ENCODE peak calls at places on chromosomes 12 and 14, in eight cellular contexts. T, A, H, C, S, J, G and I are unnamed samples. For H3K4me1 and H3K27me3, the result is how much of the 10 kb centered on the place peaks cover.

GRCh38 chr12:69151254-69151751 is 88.1 kb upstream of the CPSF6 start:
- DNase-seq in T (no peak), A (no peak), H (no peak), C (no peak), S (no peak), J (no peak), G (no peak), I (no peak)

GRCh38 chr12:132282950-132283771 is 46.2 kb downstream of the GALNT9 start:
- DNase-seq in T (no peak), A (no peak), H (no peak), C (no peak), S (no peak), J (peak), G (no peak), I (peak)

GRCh38 chr14:98960617-98961013 is 311.4 kb downstream of the BCL11B start:
- DNase-seq in T (peak), A (no peak), H (no peak), C (no peak), S (no peak), J (no peak), G (no peak), I (no peak)

GRCh38 chr12:50763637-50764115 is at the start of gene ATF1:
- DNase-seq in T (peak), A (peak), H (peak), C (peak), S (peak), J (peak), G (peak), I (peak)

GRCh38 chr14:34266344-34266743 is 195.7 kb downstream of the SPTSSA start:
- DNase-seq in T (no peak), A (no peak), H (no peak), C (no peak), S (no peak), J (no peak), G (no peak), I (no peak)

GRCh38 chr12:5592313-5592712 is 160.4 kb downstream of the NTF3 start:
- DNase-seq in T (no peak), A (no peak), H (no peak), C (peak), S (no peak), J (no peak), G (no peak), I (no peak)

GRCh38 chr12:50862316-50862715 is 19.6 kb downstream of the TMPRSS12 start:
- DNase-seq in T (no peak), A (no peak), H (no peak), C (peak), S (peak), J (no peak), G (peak), I (no peak)

GRCh38 chr12:40832668-40833067 is 140.4 kb downstream of the CNTN1 start:
- DNase-seq in T (no peak), A (no peak), H (no peak), C (no peak), S (no peak), J (no peak), G (no peak), I (no peak)

GRCh38 chr14:101508948-101509729 is 52.2 kb upstream of the DIO3 start:
- DNase-seq in T (peak), A (no peak), H (peak), C (no peak), S (no peak), J (no peak), G (no peak), I (no peak)

GRCh38 chr14:94123296-94123695 is 6.1 kb downstream of the IFI27L2 start:
- DNase-seq in T (peak), A (no peak), H (no peak), C (no peak), S (no peak), J (peak), G (no peak), I (no peak)

GRCh38 chr12:5557906-5558305 is 126.0 kb downstream of the NTF3 start:
- DNase-seq in T (no peak), A (no peak), H (no peak), C (no peak), S (no peak), J (no peak), G (no peak), I (no peak)

GRCh38 chr14:68703093-68703492 is 89.8 kb downstream of the ZFP36L1 start:
- DNase-seq in T (peak), A (no peak), H (no peak), C (peak), S (peak), J (no peak), G (peak), I (no peak)

GRCh38 chr14:24565766-24566165 is 10.3 kb downstream of the CTSG start:
- DNase-seq in T (no peak), A (no peak), H (no peak), C (no peak), S (no peak), J (no peak), G (no peak), I (no peak)

DNA sequence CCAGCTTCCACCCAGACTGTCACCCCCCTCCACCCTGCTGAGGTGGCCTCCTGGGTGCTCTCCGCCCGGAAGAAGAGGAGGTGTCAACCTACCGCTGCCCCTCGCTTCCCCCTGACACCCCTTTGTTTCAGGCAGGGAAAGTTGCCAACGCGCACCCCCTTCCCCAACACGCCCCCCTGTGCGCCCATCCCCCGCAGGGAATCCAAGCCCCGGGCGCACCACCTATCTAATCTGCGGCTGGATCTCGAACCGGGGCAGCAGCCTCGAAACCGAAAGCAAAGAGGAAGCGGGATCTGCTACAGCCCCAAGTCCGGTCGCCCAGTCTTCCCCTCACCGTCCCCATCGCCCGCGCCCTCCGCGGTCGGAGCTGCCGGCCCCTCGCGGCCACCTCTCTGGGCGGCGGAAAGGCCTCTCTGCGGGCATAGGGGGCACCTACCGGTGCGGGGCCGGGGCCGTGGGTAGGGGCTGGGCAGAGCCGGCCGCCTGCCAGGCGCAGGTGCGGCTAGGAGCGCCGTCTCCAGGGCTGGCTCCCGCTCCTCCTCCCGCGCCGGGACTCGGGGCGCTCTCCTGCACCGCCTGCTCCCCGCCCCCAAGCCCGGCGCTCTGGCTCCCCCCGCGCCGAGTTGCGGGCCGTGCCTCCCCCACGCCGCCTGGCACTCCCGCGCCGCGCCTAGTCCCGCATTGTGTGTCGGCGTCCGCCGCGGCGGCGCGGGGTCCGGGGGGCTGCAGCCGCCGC is 18.3 kb upstream of the PLEKHH1 start:
- DNase-seq in T (peak), A (peak), H (peak), C (peak), S (no peak), J (peak), G (no peak), I (no peak)
- H3K4me1 ChIP-seq in T (under half), A (under half), H (under half), C (under half), S (under half), J (under half), G (under half), I (under half)

GRCh38 chr12:54006700-54007220 is 2.0 kb upstream of the HOXC8 start:
- DNase-seq in T (no peak), A (no peak), H (no peak), C (no peak), S (no peak), J (no peak), G (no peak), I (no peak)

GRCh38 chr12:54004841-54005530 is 3.8 kb upstream of the HOXC8 start:
- DNase-seq in T (no peak), A (no peak), H (no peak), C (no peak), S (no peak), J (peak), G (no peak), I (no peak)

GRCh38 chr12:54005531-54005852 is 3.3 kb upstream of the HOXC8 start:
- DNase-seq in T (no peak), A (no peak), H (no peak), C (no peak), S (no peak), J (no peak), G (no peak), I (no peak)

GRCh38 chr12:54007538-54008259 is 1.1 kb upstream of the HOXC8 start:
- DNase-seq in T (no peak), A (no peak), H (no peak), C (peak), S (no peak), J (no peak), G (no peak), I (no peak)

DNA sequence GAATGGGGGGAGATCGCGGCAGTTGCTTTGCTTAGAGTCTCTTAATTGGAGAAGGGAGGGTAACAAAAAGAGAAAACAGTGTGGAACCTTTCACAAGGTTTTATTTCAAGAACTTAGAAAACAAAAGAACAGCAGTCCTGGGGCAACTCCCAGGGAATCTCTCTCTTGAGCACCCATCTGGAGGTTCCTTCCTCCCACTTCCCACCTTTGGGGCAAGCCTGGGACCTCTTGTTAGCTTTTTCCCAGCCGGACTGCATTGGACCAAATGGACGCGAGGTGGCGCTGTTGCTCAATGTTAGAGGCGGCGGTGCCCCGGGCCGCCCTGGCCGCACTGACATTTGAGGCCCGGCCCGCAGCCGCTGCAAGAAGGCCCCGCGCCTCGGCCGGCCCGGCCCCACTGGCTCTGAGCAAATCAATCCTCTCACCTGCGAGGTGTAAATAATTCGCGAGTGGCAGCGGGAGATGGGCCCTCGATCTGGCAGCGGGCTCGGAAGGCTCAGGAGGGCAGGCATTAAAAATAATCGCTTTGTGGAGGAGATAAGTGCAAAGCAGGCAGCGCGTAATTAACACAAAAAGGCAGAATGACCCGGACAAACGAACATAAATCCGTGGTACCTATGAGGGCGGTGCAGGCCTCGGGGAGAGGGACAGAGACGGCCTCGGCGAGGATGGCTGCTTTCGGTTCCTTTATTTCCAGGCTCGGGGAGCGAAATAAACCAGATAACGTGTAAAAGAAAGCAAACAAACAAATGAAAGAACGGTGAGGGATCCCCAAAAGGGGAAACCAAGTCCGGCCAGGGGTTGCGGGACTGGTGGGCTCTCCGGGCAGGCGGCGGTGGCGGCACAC is 2.7 kb upstream of the HOXC8 start:
- DNase-seq in T (peak), A (peak), H (peak), C (peak), S (no peak), J (peak), G (peak), I (peak)
- H3K27me3 ChIP-seq in T (half or more), A (under half), H (under half), C (under half), S (under half), J (half or more), G (under half), I (half or more)

DNA sequence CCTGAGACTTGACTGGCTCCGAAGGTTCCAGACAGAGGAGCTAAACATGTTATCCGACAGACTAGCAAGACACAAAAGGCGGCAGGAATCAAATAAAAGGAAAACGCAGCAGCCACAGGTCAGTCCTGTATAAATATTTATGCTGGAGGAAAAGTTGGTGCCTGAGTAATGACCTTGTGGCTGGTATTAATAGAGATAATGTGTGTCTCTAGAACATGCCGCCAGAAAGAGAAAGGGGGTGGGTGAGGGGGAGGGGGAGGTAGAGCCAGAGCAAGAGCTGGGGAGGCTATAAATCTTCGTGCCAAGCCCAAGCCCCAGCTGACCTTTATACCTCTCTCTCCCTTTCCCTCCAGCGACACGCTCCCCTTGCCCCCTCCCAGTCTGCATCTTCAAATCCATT is 590.4 kb downstream of the MED13L start:
- DNase-seq in T (no peak), A (no peak), H (no peak), C (no peak), S (no peak), J (no peak), G (no peak), I (no peak)
- H3K4me1 ChIP-seq in T (under half), A (under half), H (under half), C (under half), S (under half), J (under half), G (under half), I (under half)

GRCh38 chr12:109737111-109737510 is 23.5 kb downstream of the FAM222A start:
- DNase-seq in T (peak), A (peak), H (no peak), C (no peak), S (no peak), J (no peak), G (no peak), I (no peak)

GRCh38 chr12:109736552-109737108 is 23.0 kb downstream of the FAM222A start:
- DNase-seq in T (peak), A (peak), H (peak), C (peak), S (no peak), J (peak), G (no peak), I (no peak)

GRCh38 chr12:109738209-109738608 is 24.6 kb downstream of the FAM222A start:
- DNase-seq in T (peak), A (peak), H (no peak), C (no peak), S (no peak), J (no peak), G (no peak), I (no peak)

GRCh38 chr12:109738878-109739665 is 25.4 kb downstream of the FAM222A start:
- DNase-seq in T (peak), A (peak), H (peak), C (peak), S (no peak), J (peak), G (no peak), I (no peak)

GRCh38 chr12:109737631-109738030 is 24.0 kb downstream of the FAM222A start:
- DNase-seq in T (no peak), A (peak), H (no peak), C (no peak), S (no peak), J (no peak), G (no peak), I (no peak)
- H3K27me3 ChIP-seq in T (under half), A (under half), H (half or more), C (under half), S (under half), J (under half), G (under half), I (under half)

DNA sequence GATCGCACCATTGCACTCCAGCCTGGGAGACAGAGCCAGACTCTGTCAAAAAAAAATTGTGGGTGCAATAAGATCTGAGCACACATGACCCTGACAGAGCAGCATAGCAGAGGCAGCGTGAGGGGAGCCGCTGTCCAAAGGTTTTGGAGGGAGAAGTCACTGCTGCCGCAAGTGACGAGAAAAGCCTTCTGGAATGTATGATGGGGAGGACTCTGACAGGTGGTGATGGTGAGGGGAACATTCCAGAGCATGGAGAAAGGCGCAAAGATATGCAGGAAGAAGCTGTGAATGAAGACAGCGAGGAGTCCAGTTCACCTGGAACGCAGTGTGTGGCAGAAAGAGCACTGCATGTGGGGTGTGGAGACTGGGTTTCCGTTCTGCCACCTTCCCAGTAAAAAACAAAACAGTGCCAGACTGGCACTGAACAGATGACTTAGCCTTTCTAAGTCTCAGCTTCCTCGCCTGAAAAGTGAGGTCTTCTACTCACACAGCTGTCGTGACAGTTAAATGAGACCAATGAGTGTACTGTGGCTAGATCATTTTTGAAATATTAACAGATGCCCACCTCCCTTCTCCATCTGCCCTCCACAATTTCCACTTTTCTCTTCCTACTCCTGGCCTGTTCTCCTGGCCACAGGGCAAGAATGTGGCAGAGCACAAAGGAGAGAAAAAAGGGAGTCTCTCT is 53.4 kb upstream of the PTHLH start:
- DNase-seq in T (no peak), A (no peak), H (no peak), C (no peak), S (no peak), J (no peak), G (no peak), I (no peak)
- H3K4me1 ChIP-seq in T (under half), A (under half), H (under half), C (under half), S (under half), J (under half), G (half or more), I (under half)

GRCh38 chr12:108441549-108441948 is 73.5 kb upstream of the FICD start:
- DNase-seq in T (no peak), A (no peak), H (no peak), C (no peak), S (no peak), J (peak), G (no peak), I (no peak)
- H3K27me3 ChIP-seq in T (under half), A (under half), H (under half), C (under half), S (under half), J (under half), G (under half), I (under half)

GRCh38 chr14:75164809-75165208 is 11.6 kb downstream of the TMED10 start:
- DNase-seq in T (no peak), A (no peak), H (no peak), C (no peak), S (no peak), J (no peak), G (no peak), I (no peak)
- H3K4me1 ChIP-seq in T (under half), A (under half), H (under half), C (under half), S (under half), J (under half), G (under half), I (under half)